ENCODE peak calls at places on chromosomes 11 and 22, in five cellular contexts. S is epithelial cell of esophagus, V is HFF-Myc, A is OCI-LY7, K is Caco-2. J is an unnamed sample.
A peak's percentile ranks its signal among the peaks of the same experiment; 100 is the strongest.

GRCh38 chr11:118046964-118047700 is 29.7 kb upstream of the TMPRSS4 start:
- DNase-seq in K (no peak), A (no peak), S (no peak), V (no peak), J (no peak)

GRCh38 chr11:8156877-8157276 is 11.9 kb downstream of the RIC3 start:
- DNase-seq in K (no peak), V (no peak), A (no peak), S (no peak), J (no peak)

GRCh38 chr11:35308157-35308556 is 111.2 kb downstream of the SLC1A2 start:
- DNase-seq in V (no peak), S (no peak), K (no peak), A (no peak), J (peak; percentile 68)

GRCh38 chr22:38284042-38284402 is 11.2 kb upstream of the TMEM184B start:
- DNase-seq in A (no peak), S (no peak), K (no peak), V (peak; percentile 46), J (peak; percentile 99)

GRCh38 chr11:17343907-17344306 is 7.7 kb upstream of the NCR3LG1 start:
- DNase-seq in K (no peak), A (no peak), S (peak; percentile 86), V (no peak), J (peak; percentile 75)

GRCh38 chr11:126102436-126102894 is 39.8 kb upstream of the CDON start:
- DNase-seq in V (no peak), K (no peak), S (no peak), A (no peak), J (no peak)

GRCh38 chr11:96337541-96338530 is 5.2 kb downstream of the MAML2 start:
- DNase-seq in V (no peak), K (peak; percentile 64), S (peak; percentile 37), A (no peak), J (peak; percentile 70)

GRCh38 chr22:36935694-36936093 is 22.3 kb downstream of the CSF2RB start:
- DNase-seq in K (no peak), S (no peak), A (no peak), V (no peak), J (no peak)

GRCh38 chr11:115911656-115912055 is 407.4 kb upstream of the CADM1 start:
- DNase-seq in A (no peak), V (no peak), K (no peak), S (no peak), J (no peak)

GRCh38 chr11:41963406-41963805 is 504.0 kb upstream of the LRRC4C start:
- DNase-seq in V (no peak), A (no peak), K (no peak), S (no peak), J (no peak)

GRCh38 chr11:130390071-130390758 is 38.2 kb downstream of the ADAMTS8 start:
- DNase-seq in V (peak; percentile 42), A (peak; percentile 9), K (peak; percentile 47), S (peak; percentile 71), J (peak; percentile 93)

GRCh38 chr11:111585371-111585770 is 16.9 kb upstream of the SIK2 start:
- DNase-seq in K (no peak), S (peak; percentile 37), A (no peak), V (no peak), J (peak; percentile 34)

GRCh38 chr22:35037089-35037488 is 28.9 kb upstream of the ISX start:
- DNase-seq in V (no peak), S (no peak), K (peak; percentile 8), A (peak; percentile 7), J (no peak)

GRCh38 chr11:93099811-93100210 is 98.0 kb downstream of the SLC36A4 start:
- DNase-seq in A (no peak), K (no peak), V (no peak), S (peak; percentile 37), J (no peak)

GRCh38 chr11:76602431-76602861 is 68.1 kb downstream of the LRRC32 start:
- DNase-seq in K (no peak), V (no peak), A (no peak), S (no peak), J (peak; percentile 89)

GRCh38 chr22:21951931-21952465 is 650 bp downstream of the PPM1F start:
- DNase-seq in S (peak; percentile 72), V (no peak), K (peak; percentile 64), A (peak; percentile 58), J (peak; percentile 56)

GRCh38 chr11:131668867-131669780 is 298.7 kb downstream of the NTM start:
- DNase-seq in A (peak; percentile 56), S (peak; percentile 35), K (peak; percentile 70), V (no peak), J (peak; percentile 7)

GRCh38 chr22:25548866-25549464 is 15.5 kb upstream of the GRK3 start:
- DNase-seq in A (no peak), K (no peak), S (no peak), V (no peak), J (no peak)

GRCh38 chr11:130209944-130210854 is 50.6 kb downstream of the ST14 start:
- DNase-seq in K (no peak), V (no peak), S (no peak), A (no peak), J (no peak)

GRCh38 chr11:279966-280761 is 2.0 kb downstream of the NLRP6 start:
- DNase-seq in K (peak; percentile 47), V (no peak), A (no peak), S (peak; percentile 47), J (peak; percentile 37)

GRCh38 chr11:76628408-76628947 is 42.1 kb downstream of the LRRC32 start:
- DNase-seq in V (no peak), K (no peak), A (no peak), S (no peak), J (no peak)

GRCh38 chr11:101061606-101062005 is 68.0 kb downstream of the PGR start:
- DNase-seq in S (no peak), A (no peak), V (no peak), K (no peak), J (peak; percentile 10)

GRCh38 chr11:110818032-110818687 is 105.9 kb upstream of the ARHGAP20 start:
- DNase-seq in S (peak; percentile 76), K (peak; percentile 6), V (peak; percentile 11), A (no peak), J (peak; percentile 63)

GRCh38 chr22:42431401-42432019 is 693 bp downstream of the NFAM1 start:
- DNase-seq in A (no peak), S (no peak), V (no peak), K (no peak), J (no peak)

GRCh38 chr11:105937331-105937730 is 84.7 kb downstream of the MSANTD4 start:
- DNase-seq in S (peak; percentile 54), V (peak; percentile 62), A (no peak), K (no peak), J (peak; percentile 37)

GRCh38 chr11:72036687-72037086 is 38.0 kb downstream of the IL18BP start:
- DNase-seq in K (no peak), A (no peak), V (no peak), S (no peak), J (no peak)

GRCh38 chr22:49027122-49027670 is 800.5 kb downstream of the BRD1 start:
- DNase-seq in A (no peak), V (no peak), S (no peak), K (no peak), J (no peak)

GRCh38 chr11:77619576-77620198 is 17.9 kb downstream of the CLNS1A start:
- DNase-seq in A (peak; percentile 67), S (peak; percentile 67), K (peak; percentile 82), V (no peak), J (peak; percentile 59)

GRCh38 chr11:78420796-78421209 is 3.2 kb upstream of the GAB2 start:
- DNase-seq in A (no peak), V (no peak), S (peak; percentile 47), K (no peak), J (peak; percentile 86)

GRCh38 chr11:13294771-13295579 is 17.4 kb downstream of the BMAL1 start:
- DNase-seq in A (no peak), V (no peak), S (no peak), K (no peak), J (no peak)

GRCh38 chr11:77819921-77820564 is 479 bp downstream of the RSF1 start:
- DNase-seq in K (peak; percentile 91), A (peak; percentile 41), V (no peak), S (peak; percentile 41), J (peak; percentile 30)

GRCh38 chr11:9613830-9614762 is 40.6 kb downstream of the WEE1 start:
- DNase-seq in S (peak; percentile 87), V (peak; percentile 80), A (peak; percentile 96), K (peak; percentile 98), J (peak; percentile 83)
- TF ChIP-seq CTCF in S (peak; percentile 51), V (peak; percentile 82), A (peak; percentile 82), K (peak; percentile 87), J (peak; percentile 78)

DNA sequence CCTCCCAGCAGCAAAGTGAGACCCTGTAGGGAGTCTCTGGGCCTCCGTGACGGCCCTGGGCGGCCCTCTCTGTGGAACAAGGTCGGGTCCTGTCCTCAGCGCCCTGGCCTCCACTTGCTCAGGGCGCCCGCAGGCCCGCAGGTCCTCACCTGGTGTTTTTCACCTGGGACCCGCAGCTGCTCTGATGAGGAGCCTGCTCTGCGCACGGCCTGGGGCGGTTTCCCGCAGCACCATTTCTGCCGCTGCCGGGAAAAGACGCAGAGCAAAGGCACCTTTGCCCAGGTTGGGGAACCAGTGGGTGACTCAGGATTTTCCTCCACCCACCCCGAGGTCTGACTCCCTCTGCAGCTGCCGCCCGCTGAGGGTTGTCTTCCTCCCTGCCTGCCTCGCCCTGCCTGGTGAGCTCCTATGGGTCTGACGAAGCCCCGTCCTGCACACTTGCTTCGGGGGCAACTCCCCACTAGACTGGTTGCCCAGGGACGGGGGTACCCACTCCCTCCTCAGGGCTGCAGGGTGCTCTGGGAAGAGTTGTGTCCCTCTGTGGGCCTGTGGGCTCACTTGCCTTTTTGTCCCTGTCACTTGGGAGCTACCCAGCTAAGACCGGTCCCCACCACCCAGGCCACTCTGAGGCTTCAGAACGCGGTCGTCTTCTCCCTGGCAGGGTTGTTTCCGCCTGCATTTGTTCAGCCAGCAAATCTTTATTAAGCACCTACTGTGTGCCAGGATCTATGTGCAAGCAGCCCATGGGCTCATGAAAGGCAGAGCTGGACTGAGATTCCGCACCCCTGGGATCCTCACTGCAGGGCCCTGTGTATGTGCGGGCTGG is 89.5 kb downstream of the KCNQ1 start:
- DNase-seq in S (peak; percentile 85), K (no peak), A (no peak), V (no peak), J (no peak)
- H3K4me3 ChIP-seq in S (no peak overlapping the region), K (no peak overlapping the region), A (no peak overlapping the region), V (no peak overlapping the region), J (no peak overlapping the region)

DNA sequence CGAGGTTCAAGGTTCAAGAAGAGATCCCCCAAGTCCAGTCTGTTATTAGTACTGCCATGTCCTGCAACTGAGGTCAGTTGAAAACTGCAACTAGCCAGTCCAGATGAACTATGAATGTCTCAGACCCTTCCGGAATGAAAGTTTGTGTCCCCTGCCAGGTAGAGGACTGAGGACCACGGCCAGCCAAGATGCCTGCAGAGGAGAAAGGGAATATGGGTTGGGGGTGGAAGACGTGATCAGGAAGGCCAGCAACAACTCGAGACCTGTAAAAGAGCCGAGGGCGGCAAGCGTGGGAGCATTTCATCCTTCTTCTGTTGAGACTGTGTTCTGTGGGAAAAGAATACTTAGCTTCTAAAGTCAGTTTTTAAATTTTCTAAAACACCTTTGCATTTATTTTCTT is 572.4 kb upstream of the B3GAT1 start:
- DNase-seq in V (no peak), S (no peak), A (no peak), K (no peak), J (no peak)
- TF ChIP-seq CTCF in V (no peak), S (no peak), A (no peak), K (no peak), J (no peak)

GRCh38 chr11:28108909-28109308 is 721 bp downstream of the METTL15 start:
- DNase-seq in S (no peak), K (no peak), V (no peak), A (no peak), J (no peak)
- H3K4me3 ChIP-seq in S (peak overlapping the region; percentile 51), K (peak overlapping the region; percentile 39), V (peak overlapping the region; percentile 85), A (peak overlapping the region; percentile 93), J (peak overlapping the region; percentile 69)

J was measured in fibroblast of villous mesenchyme.